ENCODE peak calls at places on chromosomes 6 and 20, in five cellular contexts. One of them, this sample, is unnamed.

GRCh38 chr6:35503534-35503933 is 6.7 kb upstream of the TEAD3 start:
- DNase-seq in BE2C: no peak
- DNase-seq in NCI-H2171 treated with DMSO at 0.1 percent for 48 hours: peak
- DNase-seq in activated T-helper 1 cell treated with Interleukin-2 at 50 U/mL for 16 hours: no peak
- DNase-seq in iPS DF 6.9: no peak
- DNase-seq in this sample: no peak

GRCh38 chr20:21087862-21088540 is 18.2 kb downstream of the LINC00237 start:
- DNase-seq in activated T-helper 1 cell treated with Interleukin-2 at 50 U/mL for 16 hours: no peak
- DNase-seq in iPS DF 6.9: no peak
- DNase-seq in BE2C: no peak
- DNase-seq in NCI-H2171 treated with DMSO at 0.1 percent for 48 hours: no peak
- DNase-seq in this sample: no peak

GRCh38 chr20:18273738-18274137 is 14.6 kb upstream of the ZNF133 start:
- DNase-seq in BE2C: no peak
- DNase-seq in iPS DF 6.9: no peak
- DNase-seq in activated T-helper 1 cell treated with Interleukin-2 at 50 U/mL for 16 hours: no peak
- DNase-seq in NCI-H2171 treated with DMSO at 0.1 percent for 48 hours: no peak
- DNase-seq in this sample: no peak

GRCh38 chr20:5133998-5134397 is 7.2 kb downstream of the CDS2 start:
- DNase-seq in BE2C: no peak
- DNase-seq in NCI-H2171 treated with DMSO at 0.1 percent for 48 hours: no peak
- DNase-seq in iPS DF 6.9: no peak
- DNase-seq in activated T-helper 1 cell treated with Interleukin-2 at 50 U/mL for 16 hours: no peak
- DNase-seq in this sample: no peak

GRCh38 chr6:27237089-27237723 is 10.3 kb upstream of the PRSS16 start:
- DNase-seq in iPS DF 6.9: no peak
- DNase-seq in activated T-helper 1 cell treated with Interleukin-2 at 50 U/mL for 16 hours: no peak
- DNase-seq in BE2C: peak
- DNase-seq in NCI-H2171 treated with DMSO at 0.1 percent for 48 hours: peak
- DNase-seq in this sample: peak

GRCh38 chr6:132210886-132211563 is 190.2 kb downstream of the MOXD1 start:
- DNase-seq in activated T-helper 1 cell treated with Interleukin-2 at 50 U/mL for 16 hours: no peak
- DNase-seq in NCI-H2171 treated with DMSO at 0.1 percent for 48 hours: no peak
- DNase-seq in iPS DF 6.9: no peak
- DNase-seq in BE2C: no peak
- DNase-seq in this sample: no peak

GRCh38 chr6:132675749-132676148 is 16.8 kb upstream of the TAAR1 start:
- DNase-seq in NCI-H2171 treated with DMSO at 0.1 percent for 48 hours: no peak
- DNase-seq in BE2C: no peak
- DNase-seq in activated T-helper 1 cell treated with Interleukin-2 at 50 U/mL for 16 hours: no peak
- DNase-seq in iPS DF 6.9: no peak
- DNase-seq in this sample: no peak

GRCh38 chr6:143634486-143634885 is 43.3 kb upstream of the PHACTR2 start:
- DNase-seq in BE2C: no peak
- DNase-seq in activated T-helper 1 cell treated with Interleukin-2 at 50 U/mL for 16 hours: no peak
- DNase-seq in iPS DF 6.9: no peak
- DNase-seq in NCI-H2171 treated with DMSO at 0.1 percent for 48 hours: no peak
- DNase-seq in this sample: no peak

GRCh38 chr6:149636116-149636515 is 12.4 kb downstream of the KATNA1 start:
- DNase-seq in iPS DF 6.9: no peak
- DNase-seq in NCI-H2171 treated with DMSO at 0.1 percent for 48 hours: no peak
- DNase-seq in activated T-helper 1 cell treated with Interleukin-2 at 50 U/mL for 16 hours: no peak
- DNase-seq in BE2C: no peak
- DNase-seq in this sample: peak

GRCh38 chr6:161094904-161095440 is 103.4 kb downstream of the MAP3K4 start:
- DNase-seq in activated T-helper 1 cell treated with Interleukin-2 at 50 U/mL for 16 hours: no peak
- DNase-seq in NCI-H2171 treated with DMSO at 0.1 percent for 48 hours: no peak
- DNase-seq in iPS DF 6.9: no peak
- DNase-seq in BE2C: no peak
- DNase-seq in this sample: no peak

GRCh38 chr6:31737315-31738047 is 1.2 kb upstream of the CLIC1 start:
- DNase-seq in iPS DF 6.9: no peak
- DNase-seq in activated T-helper 1 cell treated with Interleukin-2 at 50 U/mL for 16 hours: no peak
- DNase-seq in BE2C: no peak
- DNase-seq in NCI-H2171 treated with DMSO at 0.1 percent for 48 hours: no peak
- DNase-seq in this sample: no peak